ENCODE peak calls at places on chromosomes 4 and X, in four cellular contexts. One of them, this sample, is unnamed.

GRCh38 chrX:24294619-24295018 is 19.2 kb downstream of the SUPT20HL2 start:
- DNase-seq in stomach: no peak
- DNase-seq in right lobe of liver: no peak
- DNase-seq in PC-3: peak
- DNase-seq in this sample: peak

GRCh38 chrX:13752646-13753045 is 18.1 kb downstream of the OFD1 start:
- DNase-seq in stomach: no peak
- DNase-seq in right lobe of liver: no peak
- DNase-seq in PC-3: no peak
- DNase-seq in this sample: no peak

GRCh38 chrX:131747173-131747572 is 203.3 kb downstream of the OR13H1 start:
- DNase-seq in stomach: peak
- DNase-seq in right lobe of liver: peak
- DNase-seq in PC-3: peak
- DNase-seq in this sample: peak

GRCh38 chrX:21996872-21997271 is 35.3 kb upstream of the PHEX start:
- DNase-seq in stomach: no peak
- DNase-seq in right lobe of liver: no peak
- DNase-seq in PC-3: peak
- DNase-seq in this sample: peak

GRCh38 chrX:80879916-80880315 is 70.2 kb upstream of the BRWD3 start:
- DNase-seq in stomach: no peak
- DNase-seq in right lobe of liver: no peak
- DNase-seq in PC-3: peak
- DNase-seq in this sample: no peak

GRCh38 chr4:142886566-142886965 is 40.5 kb upstream of the INPP4B start:
- DNase-seq in stomach: no peak
- DNase-seq in right lobe of liver: no peak
- DNase-seq in PC-3: no peak
- DNase-seq in this sample: no peak

GRCh38 chr4:87498446-87498900 is 30.7 kb downstream of the SPARCL1 start:
- DNase-seq in stomach: no peak
- DNase-seq in right lobe of liver: no peak
- DNase-seq in PC-3: no peak
- DNase-seq in this sample: peak

GRCh38 chr4:57084360-57084759 is 25.8 kb downstream of the IGFBP7 start:
- DNase-seq in stomach: no peak
- DNase-seq in right lobe of liver: no peak
- DNase-seq in PC-3: no peak
- DNase-seq in this sample: no peak

GRCh38 chr4:82782626-82783025 is 16.0 kb downstream of the SCD5 start:
- DNase-seq in stomach: no peak
- DNase-seq in right lobe of liver: no peak
- DNase-seq in PC-3: no peak
- DNase-seq in this sample: no peak

GRCh38 chr4:3040447-3041191 is 33.7 kb downstream of the HTT-AS start:
- DNase-seq in stomach: no peak
- DNase-seq in right lobe of liver: no peak
- DNase-seq in PC-3: no peak
- DNase-seq in this sample: no peak

GRCh38 chrX:17030092-17030491 is 83.6 kb downstream of the REPS2 start:
- DNase-seq in stomach: no peak
- DNase-seq in right lobe of liver: no peak
- DNase-seq in PC-3: no peak
- DNase-seq in this sample: no peak

GRCh38 chr4:69156913-69157312 is 57.6 kb downstream of the UGT2B11 start:
- DNase-seq in stomach: no peak
- DNase-seq in right lobe of liver: no peak
- DNase-seq in PC-3: peak
- DNase-seq in this sample: no peak

GRCh38 chr4:48388504-48389154 is 47.3 kb downstream of the SLAIN2 start:
- DNase-seq in stomach: no peak
- DNase-seq in right lobe of liver: no peak
- DNase-seq in PC-3: no peak
- DNase-seq in this sample: peak

GRCh38 chrX:68807818-68808217 is 21.0 kb upstream of the EFNB1 start:
- DNase-seq in stomach: no peak
- DNase-seq in right lobe of liver: no peak
- DNase-seq in PC-3: peak
- DNase-seq in this sample: peak

GRCh38 chrX:133307094-133307493 is 88.9 kb upstream of the TFDP3 start:
- DNase-seq in stomach: no peak
- DNase-seq in right lobe of liver: no peak
- DNase-seq in PC-3: no peak
- DNase-seq in this sample: no peak

GRCh38 chr4:10442976-10443375 is 14.2 kb downstream of the ZNF518B start:
- DNase-seq in stomach: no peak
- DNase-seq in right lobe of liver: no peak
- DNase-seq in PC-3: peak
- DNase-seq in this sample: no peak

GRCh38 chr4:111334356-111334755 is 711.5 kb upstream of the PITX2 start:
- DNase-seq in stomach: no peak
- DNase-seq in right lobe of liver: no peak
- DNase-seq in PC-3: no peak
- DNase-seq in this sample: no peak

GRCh38 chr4:154084864-154085263 is 296.0 kb upstream of the SFRP2 start:
- DNase-seq in stomach: no peak
- DNase-seq in right lobe of liver: no peak
- DNase-seq in PC-3: peak
- DNase-seq in this sample: no peak

GRCh38 chrX:39167791-39168190 is 366.5 kb downstream of the MID1IP1 start:
- DNase-seq in stomach: no peak
- DNase-seq in right lobe of liver: no peak
- DNase-seq in PC-3: peak
- DNase-seq in this sample: no peak

GRCh38 chr4:1981251-1982055 is 27.3 kb downstream of the NELFA start:
- DNase-seq in stomach: peak
- DNase-seq in right lobe of liver: peak
- DNase-seq in PC-3: no peak
- DNase-seq in this sample: no peak

GRCh38 chr4:70632028-70632427 is 3.5 kb downstream of the ENAM start:
- DNase-seq in stomach: no peak
- DNase-seq in right lobe of liver: no peak
- DNase-seq in PC-3: peak
- DNase-seq in this sample: no peak

GRCh38 chr4:154630307-154630706 is 17.9 kb upstream of the FGG start:
- DNase-seq in stomach: no peak
- DNase-seq in right lobe of liver: no peak
- DNase-seq in PC-3: no peak
- DNase-seq in this sample: no peak

GRCh38 chr4:93103042-93103441 is 725.5 kb upstream of the ATOH1 start:
- DNase-seq in stomach: no peak
- DNase-seq in right lobe of liver: no peak
- DNase-seq in PC-3: no peak
- DNase-seq in this sample: no peak

GRCh38 chr4:10031663-10032590 is 10.6 kb upstream of the SLC2A9 start:
- DNase-seq in stomach: no peak
- DNase-seq in right lobe of liver: no peak
- DNase-seq in PC-3: no peak
- DNase-seq in this sample: peak

GRCh38 chr4:4413373-4413725 is 26.4 kb downstream of the NSG1 start:
- DNase-seq in stomach: no peak
- DNase-seq in right lobe of liver: no peak
- DNase-seq in PC-3: no peak
- DNase-seq in this sample: no peak

GRCh38 chrX:71492086-71493065 is 40.5 kb upstream of the OGT start:
- DNase-seq in stomach: peak
- DNase-seq in right lobe of liver: peak
- DNase-seq in PC-3: peak
- DNase-seq in this sample: peak

GRCh38 chr4:153808175-153808574 is 19.3 kb upstream of the SFRP2 start:
- DNase-seq in stomach: no peak
- DNase-seq in right lobe of liver: no peak
- DNase-seq in PC-3: peak
- DNase-seq in this sample: no peak

GRCh38 chr4:110621839-110622751 is 782 bp downstream of the PITX2 start:
- DNase-seq in stomach: no peak
- DNase-seq in right lobe of liver: no peak
- DNase-seq in PC-3: no peak
- DNase-seq in this sample: peak

DNA sequence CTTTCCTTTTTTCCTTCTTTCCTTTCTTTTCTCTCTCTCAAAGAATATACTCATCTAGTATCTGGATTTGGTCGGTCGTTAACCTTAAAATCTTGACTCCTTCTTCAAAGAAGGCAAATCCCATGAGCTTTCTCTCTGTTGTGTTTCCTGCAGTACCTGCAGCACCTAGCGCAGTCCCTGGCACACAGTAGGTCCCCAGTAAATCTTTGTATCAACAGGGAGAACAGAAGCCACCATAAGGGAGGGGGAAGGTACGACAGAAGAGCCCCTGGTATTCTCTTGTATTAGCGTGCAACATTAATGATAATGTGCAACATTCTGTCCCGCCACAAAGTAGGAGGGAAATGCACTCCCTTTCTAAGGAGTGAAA is 133.5 kb downstream of the AMELX start:
- DNase-seq in stomach: no peak
- DNase-seq in right lobe of liver: no peak
- DNase-seq in PC-3: no peak
- DNase-seq in this sample: no peak
- H3K4me3 ChIP-seq in stomach: peak
- H3K4me3 ChIP-seq in right lobe of liver: peak
- H3K4me3 ChIP-seq in PC-3: peak
- H3K4me3 ChIP-seq in this sample: peak

GRCh38 chr4:158169931-158170690 is 2.7 kb downstream of the GASK1B start:
- DNase-seq in stomach: no peak
- DNase-seq in right lobe of liver: no peak
- DNase-seq in PC-3: no peak
- DNase-seq in this sample: peak

GRCh38 chr4:158171456-158171790 is 1.4 kb downstream of the GASK1B start:
- DNase-seq in stomach: no peak
- DNase-seq in right lobe of liver: no peak
- DNase-seq in PC-3: no peak
- DNase-seq in this sample: no peak

GRCh38 chr4:158169516-158169915 is 3.3 kb downstream of the GASK1B start:
- DNase-seq in stomach: no peak
- DNase-seq in right lobe of liver: no peak
- DNase-seq in PC-3: no peak
- DNase-seq in this sample: no peak

GRCh38 chr4:158172196-158172557 is 648 bp downstream of the GASK1B start:
- DNase-seq in stomach: no peak
- DNase-seq in right lobe of liver: no peak
- DNase-seq in PC-3: peak
- DNase-seq in this sample: peak

GRCh38 chr4:158170691-158171455 is 2.0 kb downstream of the GASK1B start:
- DNase-seq in stomach: no peak
- DNase-seq in right lobe of liver: peak
- DNase-seq in PC-3: peak
- DNase-seq in this sample: peak
- TF ChIP-seq CTCF in stomach: peak
- TF ChIP-seq CTCF in right lobe of liver: peak
- TF ChIP-seq CTCF in PC-3: peak
- TF ChIP-seq CTCF in this sample: peak

DNA sequence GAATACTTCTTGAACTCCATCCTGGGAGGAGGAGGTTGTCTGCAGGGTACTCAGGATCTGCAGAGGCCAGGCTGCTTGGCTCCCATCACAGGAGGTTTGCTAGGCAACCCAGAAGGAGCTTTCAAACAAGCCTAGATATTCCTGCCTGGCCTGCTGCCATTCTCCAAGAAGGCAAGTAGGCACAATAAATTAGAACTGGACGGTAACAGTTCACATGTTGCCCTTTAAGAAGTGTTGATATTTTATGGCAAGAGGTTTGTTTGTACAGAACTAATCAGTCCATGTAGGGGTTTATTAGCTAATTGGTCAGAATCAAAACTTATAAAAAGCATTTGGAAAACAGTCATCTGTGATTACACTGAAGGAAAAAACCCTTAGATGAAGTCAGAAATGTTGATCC is 39.3 kb downstream of the SYNPO2 start:
- DNase-seq in stomach: peak
- DNase-seq in right lobe of liver: no peak
- DNase-seq in PC-3: no peak
- DNase-seq in this sample: no peak
- H3K4me3 ChIP-seq in stomach: no peak
- H3K4me3 ChIP-seq in right lobe of liver: no peak
- H3K4me3 ChIP-seq in PC-3: no peak
- H3K4me3 ChIP-seq in this sample: no peak

DNA sequence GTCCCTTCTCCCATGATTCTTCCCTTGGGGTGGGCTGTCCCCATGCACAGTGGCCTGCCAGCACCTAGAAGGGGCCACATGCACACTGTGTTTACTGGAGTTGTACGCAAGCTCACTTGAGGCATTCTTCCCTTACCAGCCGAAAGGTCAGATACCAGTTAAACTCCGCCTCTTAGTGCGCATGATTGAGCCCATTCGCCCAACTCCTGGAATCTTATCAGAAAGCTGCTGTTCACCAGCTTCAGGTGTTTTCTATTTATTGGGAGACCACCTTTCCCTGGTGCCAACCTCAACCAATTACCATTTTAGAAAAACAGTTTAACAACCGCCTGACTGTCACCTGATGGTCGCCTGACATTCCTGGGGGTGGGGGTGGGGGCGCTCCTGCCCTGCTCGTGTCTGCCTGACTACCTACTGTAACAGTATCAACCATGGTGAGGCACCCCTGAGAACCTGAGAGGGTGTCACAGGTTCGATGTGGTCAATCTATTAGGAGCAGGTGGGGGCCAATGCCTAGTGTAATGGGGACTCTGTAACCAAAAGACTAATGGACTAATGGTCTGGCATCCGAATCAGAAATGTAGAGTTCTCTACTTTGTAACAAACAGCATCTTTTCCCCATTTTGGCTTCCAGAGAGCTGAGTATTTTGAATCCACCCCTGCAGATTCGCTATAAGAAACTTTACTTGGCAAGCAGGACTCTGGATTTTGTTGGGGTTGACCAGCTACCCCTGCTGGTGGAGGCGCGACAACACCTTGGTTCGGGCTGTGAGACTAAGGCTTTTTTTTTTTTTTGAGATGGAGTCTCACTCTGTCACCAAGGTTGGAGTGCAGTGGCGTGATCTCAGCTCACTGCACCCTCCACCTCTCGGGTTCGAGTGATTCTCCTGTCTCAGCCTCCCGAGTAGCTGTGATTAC is 58.3 kb upstream of the ZNF157 start:
- DNase-seq in stomach: peak
- DNase-seq in right lobe of liver: no peak
- DNase-seq in PC-3: peak
- DNase-seq in this sample: peak
- TF ChIP-seq CTCF in stomach: peak
- TF ChIP-seq CTCF in right lobe of liver: peak
- TF ChIP-seq CTCF in PC-3: peak
- TF ChIP-seq CTCF in this sample: peak

DNA sequence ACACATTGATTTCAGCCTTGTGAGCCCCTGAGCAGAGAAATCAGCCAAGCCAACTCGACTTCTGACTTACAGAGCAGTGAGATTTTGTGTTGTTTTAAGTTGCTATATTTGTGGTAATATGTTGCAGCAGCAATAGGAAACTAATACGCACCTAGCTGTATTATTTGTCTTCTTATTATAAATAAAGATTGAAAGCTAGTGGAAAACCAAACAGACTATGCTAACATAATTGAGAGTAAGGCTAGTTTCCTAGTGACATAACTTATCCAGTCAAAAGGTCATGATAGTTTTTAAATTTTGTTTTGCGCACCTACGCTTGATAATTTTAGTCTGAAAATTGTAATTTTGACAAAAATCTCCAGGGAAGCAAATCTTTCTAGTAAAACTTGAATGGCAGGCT is 145.7 kb upstream of the HCCS start:
- DNase-seq in stomach: no peak
- DNase-seq in right lobe of liver: no peak
- DNase-seq in PC-3: no peak
- DNase-seq in this sample: no peak
- H3K4me3 ChIP-seq in stomach: no peak
- H3K4me3 ChIP-seq in right lobe of liver: no peak
- H3K4me3 ChIP-seq in PC-3: no peak
- H3K4me3 ChIP-seq in this sample: no peak

This sample was measured in fibroblast of villous mesenchyme.